ENCODE peak calls at places on chromosomes 5 and 9, in ten cellular contexts. N is AG09319; L is heart left ventricle; B is AG10803; D is CD4-positive, alpha-beta T cell; G is fibroblast of mammary gland; K is GM12864; W is adrenal gland; C is HFF-Myc; F is K562. O is an unnamed sample.

GRCh38 chr5:163248856-163249255 is 188.5 kb upstream of the CCNG1 start:
- DNase-seq in G (no peak), F (no peak), D (no peak), W (no peak), K (no peak), L (no peak), N (no peak), C (no peak), B (peak), O (peak)

GRCh38 chr9:135130266-135130976 is 43.0 kb downstream of the OLFM1 start:
- DNase-seq in C (no peak), B (no peak), F (peak), K (no peak), D (no peak), L (no peak), N (no peak), W (peak), G (no peak), O (no peak)

GRCh38 chr5:68333649-68334549 is 118.3 kb downstream of the PIK3R1 start:
- DNase-seq in G (peak), C (peak), L (no peak), B (peak), W (no peak), N (no peak), D (no peak), K (no peak), F (peak), O (peak)

GRCh38 chr9:110101531-110102161 is 106.3 kb downstream of the C9orf152 start:
- DNase-seq in W (no peak), D (no peak), F (no peak), C (no peak), N (no peak), L (peak), B (peak), G (peak), K (peak), O (no peak)

GRCh38 chr9:103397868-103398600 is 402.9 kb downstream of the CYLC2 start:
- DNase-seq in B (no peak), C (no peak), L (peak), G (peak), D (no peak), K (peak), N (no peak), F (peak), W (peak), O (peak)

GRCh38 chr9:135773094-135773493 is 71.1 kb downstream of the KCNT1 start:
- DNase-seq in D (no peak), G (no peak), F (no peak), N (no peak), C (no peak), K (no peak), B (no peak), W (no peak), L (no peak), O (no peak)

GRCh38 chr5:147688965-147689364 is 93.6 kb downstream of the JAKMIP2 start:
- DNase-seq in G (peak), L (no peak), B (no peak), F (no peak), C (no peak), K (no peak), W (peak), N (no peak), D (no peak), O (no peak)

GRCh38 chr9:71604197-71605063 is 163.9 kb downstream of the CEMIP2 start:
- DNase-seq in G (peak), C (peak), F (peak), L (peak), B (peak), D (peak), K (peak), N (peak), W (peak), O (peak)

GRCh38 chr5:2874099-2874498 is 122.6 kb upstream of the IRX2 start:
- DNase-seq in F (no peak), W (no peak), L (no peak), N (no peak), G (no peak), C (no peak), B (no peak), D (no peak), K (no peak), O (no peak)

GRCh38 chr5:73129143-73129542 is 8.8 kb downstream of the TMEM171 start:
- DNase-seq in W (no peak), C (no peak), D (no peak), N (no peak), B (no peak), L (no peak), F (no peak), G (peak), K (no peak), O (no peak)

GRCh38 chr5:145568581-145568980 is 266.6 kb downstream of the PRELID2 start:
- DNase-seq in F (no peak), N (peak), W (no peak), L (no peak), C (peak), K (no peak), B (peak), G (peak), D (no peak), O (no peak)

GRCh38 chr5:32172908-32173393 is 1.2 kb downstream of the GOLPH3 start:
- DNase-seq in G (no peak), D (no peak), W (no peak), B (no peak), C (no peak), N (no peak), K (no peak), L (no peak), F (no peak), O (no peak)

GRCh38 chr5:113233606-113234005 is 201.2 kb downstream of the TSSK1B start:
- DNase-seq in W (no peak), D (no peak), C (no peak), B (no peak), F (no peak), K (no peak), L (no peak), G (peak), N (no peak), O (peak)

GRCh38 chr9:121926417-121926816 is 166.7 kb downstream of the TTLL11 start:
- DNase-seq in W (no peak), G (no peak), F (no peak), K (no peak), C (no peak), D (no peak), B (no peak), L (no peak), N (no peak), O (no peak)

GRCh38 chr5:78640622-78641021 is 8.0 kb downstream of the LHFPL2 start:
- DNase-seq in N (no peak), K (no peak), F (no peak), D (no peak), W (no peak), B (peak), C (no peak), G (peak), L (no peak), O (peak)

GRCh38 chr9:134180786-134181647 is 16.7 kb upstream of the RNU6ATAC start:
- DNase-seq in W (peak), C (no peak), G (no peak), F (no peak), D (no peak), B (no peak), L (no peak), N (no peak), K (no peak), O (no peak)

GRCh38 chr9:121694582-121694981 is 43.1 kb downstream of the DAB2IP start:
- DNase-seq in D (no peak), L (no peak), W (no peak), C (no peak), K (no peak), N (no peak), G (no peak), B (no peak), F (no peak), O (no peak)

GRCh38 chr9:86636051-86636450 is 281.8 kb upstream of the TUT7 start:
- DNase-seq in C (no peak), L (no peak), K (no peak), W (no peak), N (no peak), F (no peak), G (no peak), D (no peak), B (no peak), O (no peak)

GRCh38 chr5:168683927-168684295 is 104.7 kb upstream of the PANK3 start:
- DNase-seq in B (no peak), K (no peak), F (no peak), D (no peak), C (no peak), L (no peak), W (no peak), N (no peak), G (no peak), O (no peak)

GRCh38 chr5:56270058-56270457 is 36.9 kb upstream of the ANKRD55 start:
- DNase-seq in D (no peak), C (no peak), F (peak), G (no peak), K (no peak), N (no peak), B (no peak), W (no peak), L (no peak), O (no peak)

GRCh38 chr5:157109744-157110143 is 900 bp upstream of the HAVCR2 start:
- DNase-seq in K (no peak), N (no peak), F (no peak), G (no peak), C (no peak), W (peak), D (no peak), L (no peak), B (no peak), O (no peak)

GRCh38 chr9:77927265-77927664 is 104.3 kb downstream of the GNAQ start:
- DNase-seq in B (peak), N (no peak), D (no peak), G (peak), C (no peak), L (no peak), W (no peak), F (no peak), K (no peak), O (peak)

GRCh38 chr5:141260458-141261237 is 15.5 kb downstream of the PCDHB15 start:
- DNase-seq in C (no peak), D (no peak), L (no peak), B (no peak), N (no peak), G (peak), W (no peak), F (no peak), K (no peak), O (no peak)

GRCh38 chr5:142627371-142628217 is 58.3 kb downstream of the FGF1 start:
- DNase-seq in B (peak), L (no peak), K (no peak), D (no peak), F (no peak), W (no peak), G (peak), N (no peak), C (no peak), O (no peak)

GRCh38 chr5:149474198-149474597 is 77.0 kb downstream of the CSNK1A1 start:
- DNase-seq in N (no peak), G (peak), W (no peak), D (no peak), L (no peak), B (no peak), F (no peak), K (no peak), C (no peak), O (no peak)
- TF ChIP-seq CTCF in N (no peak), G (no peak), W (no peak), D (no peak), L (no peak), B (no peak), F (no peak), K (no peak), C (no peak), O (no peak)

GRCh38 chr9:89923961-89924504 is 319.2 kb downstream of the GADD45G start:
- DNase-seq in N (no peak), L (no peak), C (no peak), W (peak), D (no peak), G (peak), F (no peak), B (no peak), K (no peak), O (no peak)
- TF ChIP-seq CTCF in N (no peak), L (peak), C (no peak), W (peak), D (peak), G (no peak), F (no peak), B (no peak), K (no peak), O (no peak)

GRCh38 chr9:91421022-91421765 is 2.4 kb downstream of the NFIL3 start:
- DNase-seq in L (peak), G (peak), W (peak), D (no peak), N (no peak), B (peak), C (no peak), K (no peak), F (no peak), O (peak)

GRCh38 chr9:91421987-91422765 is 1.5 kb downstream of the NFIL3 start:
- DNase-seq in K (no peak), C (no peak), L (peak), W (peak), F (no peak), B (peak), N (no peak), G (no peak), D (no peak), O (peak)

GRCh38 chr9:91424403-91425176 is 958 bp upstream of the NFIL3 start:
- DNase-seq in D (peak), N (peak), G (peak), L (peak), K (no peak), F (peak), B (peak), W (peak), C (no peak), O (peak)

GRCh38 chr9:91423785-91424402 is at the start of gene NFIL3:
- DNase-seq in N (no peak), D (peak), K (no peak), L (peak), C (no peak), B (peak), F (peak), W (peak), G (peak), O (peak)

DNA sequence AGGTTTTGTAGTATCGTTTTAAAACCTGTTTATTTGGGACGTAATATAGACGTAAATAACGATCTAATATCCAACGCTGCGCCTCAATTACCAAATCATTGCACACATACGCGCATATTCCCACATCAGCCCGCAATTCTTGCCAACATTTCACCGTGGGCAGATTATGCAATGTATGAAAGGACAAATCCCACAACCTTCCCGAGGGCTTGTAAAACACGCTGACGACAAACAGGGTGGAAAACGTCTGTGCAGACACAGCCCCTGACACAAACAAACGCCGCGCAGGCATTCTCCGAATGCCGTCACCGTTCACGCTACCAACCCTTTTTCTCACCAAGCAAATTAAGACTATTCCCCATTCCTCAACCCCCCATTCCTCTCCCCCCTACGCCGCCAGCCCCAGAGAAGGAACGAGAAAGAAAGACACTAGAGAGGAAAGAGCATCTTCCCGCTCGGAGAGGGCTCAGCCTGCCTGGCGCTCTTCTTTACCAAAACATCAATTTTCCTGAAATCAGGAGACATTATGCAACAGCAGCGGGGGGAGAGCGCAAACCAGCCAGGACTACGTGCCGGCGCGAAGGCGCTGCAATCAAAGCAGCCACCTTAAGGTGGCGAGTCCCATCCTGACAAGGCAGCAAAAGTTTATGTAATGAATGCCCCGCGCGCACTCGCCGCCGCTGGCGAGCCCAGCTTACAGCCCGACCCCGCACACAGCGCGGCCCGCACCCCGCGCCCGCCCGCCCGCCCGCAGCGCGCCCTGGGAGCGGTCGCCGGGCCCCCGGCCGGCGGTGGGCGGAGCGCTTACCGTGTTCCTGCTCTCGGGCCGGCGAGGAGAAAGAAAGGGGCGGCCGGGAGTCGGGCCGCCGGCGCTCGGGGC is 560 bp downstream of the NFIL3 start:
- DNase-seq in F (no peak), D (peak), B (peak), L (peak), W (peak), K (no peak), N (no peak), G (peak), C (no peak), O (peak)
- TF ChIP-seq CTCF in F (peak), D (peak), B (peak), L (peak), W (peak), K (peak), N (no peak), G (peak), C (peak), O (peak)

DNA sequence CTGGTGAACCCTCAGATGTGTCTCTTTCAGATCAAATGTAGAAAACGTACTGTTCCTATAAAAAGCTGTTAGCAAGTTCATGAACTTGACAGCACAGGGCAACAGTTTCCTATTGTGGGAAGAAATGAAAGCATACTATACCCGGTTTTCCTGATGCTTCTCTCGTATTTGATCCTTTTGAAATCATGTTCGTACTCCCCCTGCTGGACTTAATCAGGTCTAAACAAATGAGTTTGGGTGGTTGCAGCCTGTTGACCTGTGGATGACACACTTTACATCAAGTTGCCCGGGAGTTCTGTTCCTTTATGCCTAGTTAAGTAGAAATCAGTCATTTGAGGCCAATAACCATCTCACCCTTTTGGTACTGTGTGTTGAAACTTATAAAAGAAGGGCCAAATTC is 1992.3 kb downstream of the MAT2B start:
- DNase-seq in W (no peak), D (no peak), L (no peak), B (no peak), N (no peak), K (no peak), C (no peak), F (peak), G (peak), O (peak)
- TF ChIP-seq CTCF in W (no peak), D (no peak), L (peak), B (no peak), N (no peak), K (no peak), C (no peak), F (no peak), G (peak), O (no peak)

GRCh38 chr5:10528056-10528816 is 35.6 kb upstream of the ANKRD33B start:
- DNase-seq in N (peak), C (peak), F (no peak), G (peak), W (no peak), D (no peak), B (peak), K (no peak), L (no peak), O (no peak)
- TF ChIP-seq CTCF in N (peak), C (peak), F (peak), G (no peak), W (no peak), D (no peak), B (peak), K (no peak), L (no peak), O (no peak)

O was measured in cardiac fibroblast.